ENCODE peak calls at places on chromosomes 11 and 22, in four cellular contexts. G, N, H and A are unnamed samples.
A peak's percentile ranks its signal among the peaks of the same experiment; 100 is the strongest.

GRCh38 chr22:16562711-16563554 is 29.7 kb downstream of the CCT8L2 start:
- DNase-seq in N (no peak), G (no peak), H (no peak), A (no peak)

GRCh38 chr11:15157181-15157580 is 42.5 kb downstream of the INSC start:
- DNase-seq in H (no peak), N (no peak), G (no peak), A (no peak)

GRCh38 chr11:69942333-69942820 is 123.2 kb upstream of the FGF3 start:
- DNase-seq in G (peak; percentile 3), N (no peak), H (no peak), A (no peak)

GRCh38 chr11:8988329-8989234 is 15.2 kb downstream of the NRIP3 start:
- DNase-seq in H (no peak), G (no peak), N (peak; percentile 81), A (no peak)

GRCh38 chr11:128593281-128593680 is 5.9 kb upstream of the ETS1 start:
- DNase-seq in N (no peak), H (no peak), G (peak; percentile 36), A (no peak)

GRCh38 chr11:99066609-99067008 is 45.9 kb downstream of the CNTN5 start:
- DNase-seq in H (no peak), N (no peak), G (no peak), A (no peak)

GRCh38 chr22:20247608-20248171 is 20.4 kb downstream of the RTN4R start:
- DNase-seq in G (no peak), N (no peak), H (no peak), A (no peak)

GRCh38 chr22:33579448-33580093 is 340.7 kb downstream of the LARGE1 start:
- DNase-seq in N (peak; percentile 30), H (no peak), G (peak; percentile 85), A (peak; percentile 67)

GRCh38 chr11:65493367-65494176 is 5.3 kb upstream of the MALAT1 start:
- DNase-seq in G (peak; percentile 29), N (no peak), H (no peak), A (no peak)

GRCh38 chr11:13343931-13344717 is 66.5 kb downstream of the BMAL1 start:
- DNase-seq in H (no peak), N (peak; percentile 69), G (peak; percentile 75), A (peak; percentile 73)

GRCh38 chr22:44828193-44828592 is 75.8 kb downstream of the ARHGAP8 start:
- DNase-seq in N (peak; percentile 75), H (no peak), G (peak; percentile 80), A (peak; percentile 87)

GRCh38 chr11:61026121-61027031 is 54.9 kb downstream of the CD6 start:
- DNase-seq in N (no peak), G (no peak), H (no peak), A (no peak)

DNA sequence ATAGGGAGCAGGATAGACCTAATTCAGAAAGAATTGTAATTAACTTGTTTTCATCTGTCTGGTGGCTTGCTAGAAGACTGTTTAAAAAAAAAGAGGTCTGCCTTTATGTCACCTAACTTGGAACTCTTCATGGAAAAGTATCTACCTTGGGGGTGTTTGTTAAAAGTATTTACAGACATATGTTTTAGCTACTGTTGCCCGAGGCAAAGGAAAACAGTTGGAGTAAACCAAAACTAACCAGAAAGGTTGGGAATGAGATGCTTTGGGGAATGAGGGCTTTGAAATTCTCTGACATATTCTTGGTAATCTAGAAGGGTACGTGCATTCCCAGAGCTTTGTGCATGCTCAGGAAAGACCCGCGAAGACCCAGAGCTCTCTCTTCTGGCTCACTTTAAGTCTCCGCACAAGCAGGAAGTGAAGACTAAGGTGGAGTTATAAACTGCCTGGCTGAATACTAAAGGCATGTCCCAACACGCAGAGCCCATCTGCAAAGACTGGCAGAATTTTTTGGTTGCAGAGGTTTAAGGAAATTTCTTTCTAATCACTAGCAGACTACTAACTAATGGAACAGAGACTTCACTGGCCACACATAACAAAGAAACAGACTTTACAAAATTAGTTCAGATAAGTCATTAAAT is 33.2 kb downstream of the HIKESHI start:
- DNase-seq in G (no peak), N (no peak), H (no peak), A (no peak)
- TF ChIP-seq USF1 in G (no peak), N (no peak), H (no peak), A (no peak)

DNA sequence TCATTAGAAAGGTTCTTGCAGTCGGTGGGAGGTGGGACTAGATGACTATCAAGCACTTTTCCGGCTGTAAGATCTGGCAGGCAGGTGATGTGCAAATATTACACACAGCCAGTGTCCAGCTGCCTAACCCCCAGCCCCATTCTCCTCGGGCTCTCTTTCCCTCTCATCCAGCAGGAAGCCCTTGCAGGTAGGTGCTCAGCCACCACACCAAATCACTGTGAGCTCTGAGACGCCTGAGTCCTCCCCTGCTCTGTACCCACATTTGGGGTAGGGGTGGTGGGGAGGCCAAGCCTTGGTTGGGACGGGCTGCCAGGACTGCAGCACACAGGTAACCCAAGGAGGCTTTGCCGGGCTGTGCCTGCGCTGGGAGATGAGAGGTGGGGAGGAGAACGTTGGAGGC is 601 bp downstream of the ART5 start:
- DNase-seq in N (no peak), H (no peak), G (no peak), A (no peak)
- TF ChIP-seq USF1 in N (no peak), H (no peak), G (no peak), A (no peak)

GRCh38 chr11:18235394-18235926 is 1.1 kb downstream of the SAA4 start:
- DNase-seq in N (no peak), G (no peak), H (no peak), A (no peak)
- TF ChIP-seq USF1 in N (no peak), G (no peak), H (no peak), A (no peak)

DNA sequence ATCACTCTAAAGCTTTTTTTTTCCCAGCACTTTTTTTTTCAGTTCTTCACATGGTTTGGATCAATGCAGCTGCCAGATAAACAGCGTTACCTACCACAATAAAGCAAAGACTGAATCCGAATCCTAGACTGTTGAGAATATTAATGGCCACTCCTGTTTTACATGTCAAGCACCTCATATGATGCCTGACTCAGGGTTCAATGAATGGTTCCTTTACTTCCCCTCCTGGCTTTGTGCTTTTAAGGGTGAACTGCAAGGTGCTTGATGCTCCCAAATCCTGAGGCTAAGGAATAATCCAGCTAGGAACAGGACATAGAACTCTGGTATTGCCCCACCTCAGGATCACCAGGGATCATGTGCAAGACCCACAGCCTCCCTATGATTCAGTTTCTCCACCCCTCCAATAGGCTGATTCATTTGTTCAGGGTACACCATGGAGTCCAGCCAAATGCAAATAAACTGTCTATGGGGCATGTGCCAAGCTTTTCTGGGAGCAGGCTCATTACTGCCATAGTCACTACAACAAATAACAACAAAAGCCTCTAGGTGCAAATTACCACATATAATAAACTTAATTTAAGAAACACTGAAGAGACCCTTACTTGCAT is 104.3 kb downstream of the GAB2 start:
- DNase-seq in G (no peak), H (no peak), N (no peak), A (no peak)
- TF ChIP-seq USF1 in G (no peak), H (no peak), N (no peak), A (no peak)